ENCODE peak calls at places on chromosomes 12 and 14, in nine cellular contexts. E is T-helper 9 cell; G is stimulated activated CD4-positive, alpha-beta T cell treated with anti-CD3 and anti-CD28 coated beads, Interleukin-1b, Interleukin-23, amount 100 ng/mL, for 1 hour; Z is cerebellar cortex; B is EL; I is naive B cell; Y is HuH-7; V is T1000; R is Caki2. P is an unnamed sample.

GRCh38 chr12:9702239-9702638 is 30.7 kb downstream of the CLECL1 start:
- DNase-seq in V (no peak), G (no peak), R (no peak), I (no peak), Z (no peak), E (no peak), B (no peak), Y (no peak), P (no peak)

GRCh38 chr12:49539406-49540228 is 787 bp downstream of the KCNH3 start:
- DNase-seq in Y (no peak), Z (no peak), V (no peak), G (no peak), R (no peak), E (no peak), B (no peak), I (no peak), P (no peak)

GRCh38 chr12:103844296-103844695 is 3.3 kb upstream of the NT5DC3 start:
- DNase-seq in B (no peak), Z (no peak), I (no peak), Y (no peak), R (no peak), E (no peak), V (no peak), G (no peak), P (no peak)

GRCh38 chr14:100056964-100057817 is 8.0 kb upstream of the EVL start:
- DNase-seq in I (peak), Z (peak), B (peak), R (no peak), Y (peak), E (no peak), G (no peak), V (no peak), P (peak)

GRCh38 chr14:77319416-77319815 is 1.3 kb downstream of the POMT2 start:
- DNase-seq in I (no peak), Y (no peak), R (peak), Z (no peak), B (no peak), V (no peak), E (no peak), G (no peak), P (no peak)

GRCh38 chr14:81206115-81206514 is 14.6 kb downstream of the GTF2A1 start:
- DNase-seq in Y (no peak), I (no peak), R (no peak), B (no peak), G (no peak), Z (no peak), V (no peak), E (no peak), P (no peak)

GRCh38 chr12:69641546-69641945 is 30.8 kb upstream of the LRRC10 start:
- DNase-seq in G (no peak), Y (no peak), I (no peak), E (no peak), Z (no peak), V (no peak), B (no peak), R (no peak), P (no peak)

GRCh38 chr14:104081951-104082464 is 3.5 kb upstream of the ASPG start:
- DNase-seq in Z (no peak), E (no peak), V (no peak), Y (no peak), B (no peak), G (no peak), I (no peak), R (no peak), P (no peak)

GRCh38 chr14:101683365-101683764 is 78.1 kb upstream of the PPP2R5C start:
- DNase-seq in R (no peak), Z (no peak), G (no peak), I (no peak), B (no peak), V (no peak), Y (no peak), E (no peak), P (no peak)

GRCh38 chr12:52351196-52352059 is 15.9 kb downstream of the KRT85 start:
- DNase-seq in R (no peak), E (peak), Z (peak), Y (no peak), B (no peak), I (no peak), V (no peak), G (no peak), P (no peak)

GRCh38 chr12:119594772-119595445 is 1.3 kb downstream of the TMEM233 start:
- DNase-seq in E (no peak), I (no peak), R (peak), Z (no peak), V (no peak), Y (no peak), B (no peak), G (no peak), P (peak)